ENCODE peak calls at places on chromosome 16, in nine cellular contexts. S, T, W, Y, O, G, E, J and H are unnamed samples.

GRCh38 chr16:1079341-1079740 is 6.8 kb downstream of the SSTR5 start:
- DNase-seq in E (no peak), S (no peak), T (no peak), J (no peak), Y (no peak), W (no peak), O (no peak), G (no peak), H (no peak)

GRCh38 chr16:22751685-22752084 is 62.3 kb upstream of the HS3ST2 start:
- DNase-seq in Y (no peak), S (no peak), O (no peak), W (no peak), G (no peak), J (no peak), T (no peak), E (no peak), H (peak)

GRCh38 chr16:65793781-65794180 is 572.7 kb upstream of the CDH5 start:
- DNase-seq in G (no peak), E (no peak), Y (no peak), S (no peak), W (no peak), T (no peak), O (no peak), J (no peak), H (no peak)

GRCh38 chr16:22684282-22685161 is 129.4 kb upstream of the HS3ST2 start:
- DNase-seq in W (no peak), G (no peak), Y (no peak), E (peak), T (no peak), J (no peak), O (no peak), S (no peak), H (no peak)

GRCh38 chr16:67241008-67241900 is 6.0 kb downstream of the FHOD1 start:
- DNase-seq in T (peak), G (peak), Y (no peak), W (no peak), S (no peak), O (peak), E (no peak), J (peak), H (no peak)

GRCh38 chr16:11410382-11411058 is 65.3 kb downstream of the RMI2 start:
- DNase-seq in W (no peak), G (no peak), S (no peak), J (no peak), T (no peak), Y (no peak), O (no peak), E (no peak), H (no peak)

GRCh38 chr16:85419503-85420408 is 193.4 kb upstream of the GSE1 start:
- DNase-seq in G (no peak), J (no peak), W (no peak), Y (peak), O (peak), S (no peak), T (no peak), E (no peak), H (no peak)

GRCh38 chr16:87328846-87329245 is 11.7 kb upstream of the C16orf95 start:
- DNase-seq in G (no peak), T (peak), Y (no peak), W (no peak), J (no peak), E (no peak), O (peak), S (no peak), H (no peak)

GRCh38 chr16:405548-406506 is 4.1 kb downstream of the DECR2 start:
- DNase-seq in Y (no peak), T (no peak), W (no peak), S (no peak), O (no peak), G (no peak), E (no peak), J (no peak), H (no peak)

GRCh38 chr16:86565181-86565631 is 1.4 kb upstream of the FOXC2 start:
- DNase-seq in O (no peak), T (no peak), S (no peak), G (no peak), W (no peak), E (no peak), J (no peak), Y (no peak), H (no peak)

GRCh38 chr16:11669380-11670146 is 1.3 kb downstream of the SNN start:
- DNase-seq in G (no peak), O (peak), J (no peak), E (no peak), S (no peak), T (no peak), Y (no peak), W (no peak), H (peak)

GRCh38 chr16:11350531-11351335 is 5.5 kb downstream of the RMI2 start:
- DNase-seq in G (no peak), S (no peak), J (no peak), W (no peak), Y (no peak), O (no peak), T (no peak), E (no peak), H (no peak)

GRCh38 chr16:84823484-84823883 is 3.7 kb downstream of the CRISPLD2 start:
- DNase-seq in S (no peak), T (no peak), J (no peak), G (no peak), Y (peak), E (no peak), O (no peak), W (no peak), H (no peak)

GRCh38 chr16:89034573-89034961 is 57.6 kb upstream of the CBFA2T3 start:
- DNase-seq in T (no peak), E (no peak), W (no peak), Y (no peak), G (no peak), O (peak), J (no peak), S (no peak), H (no peak)

GRCh38 chr16:70395345-70395901 is 43.5 kb downstream of the ST3GAL2 start:
- DNase-seq in J (peak), S (peak), G (peak), T (peak), Y (no peak), E (peak), O (peak), W (no peak), H (no peak)

GRCh38 chr16:50310308-50311133 is 44.2 kb downstream of the ADCY7 start:
- DNase-seq in O (peak), T (no peak), W (no peak), S (no peak), Y (peak), E (no peak), J (no peak), G (no peak), H (no peak)